ENCODE peak calls at places on chromosomes 11 and 22, in four cellular contexts. C, B, Y and R are unnamed samples.

GRCh38 chr22:32396746-32397145 is 15.3 kb downstream of the RTCB start:
- DNase-seq in C (no peak), B (peak), Y (no peak), R (no peak)

GRCh38 chr11:27183672-27184457 is 143.2 kb downstream of the BBOX1 start:
- DNase-seq in C (peak), B (no peak), Y (no peak), R (no peak)

GRCh38 chr11:6735306-6735705 is 36.5 kb downstream of the OR2AG2 start:
- DNase-seq in C (no peak), B (no peak), Y (no peak), R (no peak)

GRCh38 chr11:27296406-27296994 is 66.5 kb downstream of the CCDC34 start:
- DNase-seq in C (peak), B (no peak), Y (no peak), R (no peak)

GRCh38 chr22:49699476-49699875 is 128.2 kb downstream of the BRD1 start:
- DNase-seq in C (no peak), B (no peak), Y (no peak), R (no peak)

GRCh38 chr11:107591098-107591445 is at the start of gene ELMOD1:
- DNase-seq in C (peak), B (peak), Y (peak), R (no peak)

GRCh38 chr11:7537260-7537659 is 23.5 kb downstream of the PPFIBP2 start:
- DNase-seq in C (no peak), B (no peak), Y (no peak), R (no peak)

GRCh38 chr22:27226666-27227065 is 569.3 kb downstream of the MIAT start:
- DNase-seq in C (peak), B (no peak), Y (no peak), R (no peak)

GRCh38 chr11:13010737-13011342 is 1.7 kb downstream of the RASSF10 start:
- DNase-seq in C (no peak), B (peak), Y (peak), R (no peak)

GRCh38 chr11:35791088-35791958 is 128.7 kb downstream of the TRIM44 start:
- DNase-seq in C (peak), B (no peak), Y (no peak), R (no peak)

GRCh38 chr11:86515297-86516094 is 140.8 kb downstream of the CCDC81 start:
- DNase-seq in C (peak), B (no peak), Y (no peak), R (no peak)

GRCh38 chr22:35115515-35115914 is 49.6 kb downstream of the ISX start:
- DNase-seq in C (no peak), B (no peak), Y (no peak), R (no peak)

GRCh38 chr22:45055936-45056335 is 46.1 kb upstream of the PHF21B start:
- DNase-seq in C (no peak), B (no peak), Y (peak), R (no peak)

GRCh38 chr22:42433754-42434153 is 1.6 kb upstream of the NFAM1 start:
- DNase-seq in C (no peak), B (no peak), Y (no peak), R (peak)

GRCh38 chr11:69001301-69002081 is 11.6 kb downstream of the MRGPRF start:
- DNase-seq in C (no peak), B (peak), Y (peak), R (no peak)

GRCh38 chr11:96397863-96398262 is 8.1 kb downstream of the JRKL start:
- DNase-seq in C (no peak), B (no peak), Y (peak), R (no peak)

GRCh38 chr11:35111171-35112055 is 27.6 kb upstream of the CD44 start:
- DNase-seq in C (peak), B (no peak), Y (no peak), R (peak)

GRCh38 chr11:28981331-28981865 is 873.2 kb downstream of the METTL15 start:
- DNase-seq in C (peak), B (no peak), Y (no peak), R (no peak)

GRCh38 chr11:33920838-33921613 is 29.1 kb upstream of the LMO2 start:
- DNase-seq in C (no peak), B (no peak), Y (no peak), R (no peak)

GRCh38 chr11:75716659-75717058 is 979 bp upstream of the MOGAT2 start:
- DNase-seq in C (no peak), B (no peak), Y (no peak), R (no peak)

GRCh38 chr11:75719089-75719638 is 1.5 kb downstream of the MOGAT2 start:
- DNase-seq in C (peak), B (no peak), Y (no peak), R (no peak)

GRCh38 chr11:75717608-75718403 is at the start of gene MOGAT2:
- DNase-seq in C (no peak), B (no peak), Y (no peak), R (no peak)

GRCh38 chr11:75719639-75720239 is 2.1 kb downstream of the MOGAT2 start:
- DNase-seq in C (no peak), B (no peak), Y (no peak), R (no peak)

DNA sequence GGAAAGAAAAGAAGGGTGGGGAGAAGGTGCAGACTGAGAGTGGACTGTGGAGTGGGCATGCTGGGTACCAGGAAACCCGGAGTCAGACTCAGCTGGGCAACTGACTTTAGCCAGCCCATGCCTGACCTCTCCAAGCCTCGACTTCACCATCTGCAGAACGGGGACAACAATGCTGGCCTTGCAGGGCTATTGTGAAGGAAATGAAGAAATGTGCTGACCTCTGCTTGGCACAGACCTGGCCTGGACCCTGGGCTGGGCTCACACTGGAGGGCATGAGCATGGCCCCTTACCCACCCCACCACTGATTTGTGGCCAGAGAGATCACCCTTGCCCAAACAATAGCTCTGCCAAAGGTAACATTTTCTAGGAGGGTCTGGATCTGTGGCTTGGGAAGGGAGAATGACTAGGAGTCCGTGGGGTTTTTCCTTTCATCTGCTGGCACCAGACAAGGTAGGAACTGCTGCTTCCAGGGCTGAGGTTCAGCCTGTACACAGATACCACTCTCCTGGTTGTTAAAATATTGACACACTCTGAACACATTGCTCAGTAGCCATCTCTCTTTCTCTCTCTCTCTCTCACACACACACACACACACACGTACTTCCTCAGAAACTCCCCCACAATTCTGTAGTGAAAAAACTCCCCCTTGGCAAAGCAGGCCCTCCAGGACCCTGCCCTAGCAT is 909 bp downstream of the MOGAT2 start:
- DNase-seq in C (no peak), B (no peak), Y (no peak), R (no peak)
- H3K27ac ChIP-seq in C (no peak), B (no peak), Y (no peak), R (no peak)

DNA sequence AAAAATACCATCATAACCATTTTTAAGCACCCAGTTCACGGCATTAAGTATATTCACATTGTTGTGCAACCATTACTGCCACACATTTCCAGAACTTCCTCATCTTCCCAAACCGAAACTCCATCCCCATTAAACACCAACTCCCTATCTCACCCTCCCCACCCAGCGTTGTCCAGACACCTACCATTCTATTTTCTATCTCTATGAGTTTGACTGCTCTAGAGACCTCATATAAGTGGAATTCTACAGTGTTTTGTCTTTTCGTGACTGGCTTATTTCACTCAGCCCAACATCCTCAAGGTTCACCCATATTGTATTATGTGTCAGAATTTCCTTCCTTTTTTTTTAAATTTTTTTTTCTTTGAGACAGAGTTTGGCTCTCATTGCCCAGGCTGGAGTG is 45.2 kb downstream of the PPFIA1 start:
- DNase-seq in C (no peak), B (no peak), Y (no peak), R (no peak)
- H3K27ac ChIP-seq in C (no peak), B (peak), Y (no peak), R (no peak)

GRCh38 chr22:23099525-23099792 is 29.1 kb downstream of the GNAZ start:
- DNase-seq in C (no peak), B (no peak), Y (no peak), R (no peak)

GRCh38 chr22:23098230-23098705 is 27.9 kb downstream of the GNAZ start:
- DNase-seq in C (no peak), B (no peak), Y (no peak), R (no peak)

GRCh38 chr22:23095467-23096342 is 25.4 kb downstream of the GNAZ start:
- DNase-seq in C (no peak), B (no peak), Y (no peak), R (no peak)

GRCh38 chr22:23098718-23099524 is 28.6 kb downstream of the GNAZ start:
- DNase-seq in C (no peak), B (no peak), Y (no peak), R (no peak)

DNA sequence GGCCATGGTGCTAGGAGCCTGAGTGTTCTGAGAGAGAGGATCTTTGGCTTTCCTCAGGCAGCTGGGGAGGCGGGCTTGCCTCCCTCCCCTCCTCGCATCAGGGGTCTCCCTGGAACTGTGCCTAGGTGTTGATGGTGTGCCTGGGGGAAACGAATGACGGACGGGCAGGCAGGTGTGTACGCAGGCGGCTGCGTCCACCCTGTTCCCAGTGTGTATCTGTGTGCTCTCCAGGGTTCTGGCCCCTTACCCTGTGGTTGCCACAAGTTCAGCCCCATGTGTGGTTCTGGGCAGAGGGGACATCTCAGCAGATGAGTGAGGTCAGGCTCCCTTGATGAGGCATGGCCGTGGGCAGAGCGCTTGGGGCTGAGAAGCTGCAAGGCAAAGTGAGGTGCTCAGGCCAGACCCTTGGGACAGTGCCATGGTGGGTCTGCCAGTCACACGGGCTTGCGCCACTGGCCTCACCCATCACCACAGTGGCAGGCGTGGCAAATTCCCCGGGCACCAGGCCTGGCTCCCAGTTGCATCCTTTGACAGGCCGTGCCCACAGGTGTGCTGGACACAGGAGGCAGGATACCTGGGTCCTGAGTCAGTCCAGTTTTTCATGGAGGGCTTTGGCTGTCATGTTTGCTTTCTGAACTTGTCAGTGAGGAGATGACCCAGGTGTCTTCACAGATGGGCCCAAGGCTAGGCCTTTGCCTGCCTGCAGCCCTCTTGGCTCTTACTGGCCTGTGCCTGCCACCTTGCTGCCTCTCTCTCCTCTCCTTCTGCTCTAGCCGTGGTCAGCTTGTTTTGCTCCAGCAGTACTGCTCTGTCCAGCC is 27.3 kb downstream of the GNAZ start:
- DNase-seq in C (no peak), B (no peak), Y (no peak), R (no peak)
- H3K27ac ChIP-seq in C (no peak), B (no peak), Y (no peak), R (no peak)

GRCh38 chr11:119344291-119345010 is 2.1 kb downstream of the MFRP start:
- DNase-seq in C (no peak), B (no peak), Y (peak), R (no peak)

GRCh38 chr11:119342023-119342300 is 1.3 kb upstream of the C1QTNF5 start:
- DNase-seq in C (no peak), B (no peak), Y (peak), R (no peak)

GRCh38 chr11:119341222-119342022 is 739 bp upstream of the C1QTNF5 start:
- DNase-seq in C (no peak), B (no peak), Y (peak), R (no peak)

GRCh38 chr11:119343726-119344125 is 2.8 kb downstream of the MFRP start:
- DNase-seq in C (no peak), B (no peak), Y (peak), R (no peak)

DNA sequence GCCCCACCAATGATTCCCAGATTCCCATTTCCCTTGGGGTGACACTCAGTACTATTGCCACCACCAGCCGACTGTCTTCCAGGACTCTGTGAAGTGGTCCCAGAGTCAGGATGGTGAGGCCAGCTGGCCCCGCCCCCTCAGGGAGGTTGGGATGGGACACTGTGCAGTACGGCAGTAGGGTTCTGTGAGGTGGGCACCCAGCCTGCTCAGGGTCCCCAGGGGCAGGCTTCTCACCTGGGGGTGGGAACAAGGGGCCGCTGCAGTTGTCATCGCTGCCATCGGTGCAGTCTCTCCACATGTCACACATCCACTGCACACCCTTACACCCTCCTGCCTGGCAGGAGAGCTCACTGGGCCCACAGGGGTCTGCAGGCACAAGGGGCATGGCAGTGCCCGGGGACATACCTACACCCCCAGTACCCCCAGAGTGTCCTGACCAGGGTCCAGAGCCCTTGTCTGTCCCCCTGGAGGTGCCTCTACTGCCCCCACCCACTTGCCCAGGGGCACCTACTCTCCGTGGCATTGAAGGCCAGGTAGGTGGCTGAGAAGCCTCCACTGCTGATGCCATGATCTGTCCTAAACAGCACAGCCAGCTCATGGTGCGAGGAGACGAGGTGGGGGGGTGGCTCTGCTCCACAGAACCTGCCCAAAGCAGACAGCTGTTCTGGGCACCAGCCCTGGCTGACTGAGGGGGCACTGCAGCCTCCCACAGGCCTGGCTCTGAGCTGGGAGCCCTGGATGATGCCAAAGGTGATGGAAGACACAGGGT is 1.9 kb upstream of the C1QTNF5 start:
- DNase-seq in C (no peak), B (no peak), Y (peak), R (no peak)
- H3K27ac ChIP-seq in C (no peak), B (no peak), Y (no peak), R (no peak)